ENCODE peak calls at places on chromosomes 13 and 19, in ten cellular contexts. One of them, this sample, is unnamed.
A peak's percentile ranks its signal among the peaks of the same experiment; 100 is the strongest.

GRCh38 chr19:28569132-28570114 is 643.5 kb downstream of the UQCRFS1 start:
- DNase-seq in HT-29: no peak
- DNase-seq in SHP77: no peak
- DNase-seq in NCI-H748 treated with DMSO at 0.1 percent for 48 hours: no peak
- DNase-seq in stimulated activated CD8-positive, alpha-beta memory T cell treated with anti-CD3 and anti-CD28 coated beads, Interleukin-7, amount 100 ng/mL, for 24 hours: no peak
- DNase-seq in stimulated activated CD4-positive, alpha-beta T cell treated with anti-CD3 and anti-CD28 coated beads, Interleukin-1b, Interleukin-23, amount 100 ng/mL, for 1 hour: no peak
- DNase-seq in ureter: no peak
- DNase-seq in activated CD4-positive, alpha-beta T cell treated with anti-CD3 and anti-CD28 coated beads, Interleukin-2, amount 10 ng/mL, durations not matched to agents 7 days and 5 days: no peak
- DNase-seq in A172: no peak
- DNase-seq in Daoy: no peak
- DNase-seq in this sample: peak; percentile 7

GRCh38 chr19:37361994-37362393 is 8.9 kb upstream of the ZNF527 start:
- DNase-seq in stimulated activated CD8-positive, alpha-beta memory T cell treated with anti-CD3 and anti-CD28 coated beads, Interleukin-7, amount 100 ng/mL, for 24 hours: no peak
- DNase-seq in stimulated activated CD4-positive, alpha-beta T cell treated with anti-CD3 and anti-CD28 coated beads, Interleukin-1b, Interleukin-23, amount 100 ng/mL, for 1 hour: no peak
- DNase-seq in HT-29: no peak
- DNase-seq in A172: peak; percentile 28
- DNase-seq in Daoy: no peak
- DNase-seq in ureter: no peak
- DNase-seq in activated CD4-positive, alpha-beta T cell treated with anti-CD3 and anti-CD28 coated beads, Interleukin-2, amount 10 ng/mL, durations not matched to agents 7 days and 5 days: no peak
- DNase-seq in NCI-H748 treated with DMSO at 0.1 percent for 48 hours: no peak
- DNase-seq in SHP77: no peak
- DNase-seq in this sample: no peak

GRCh38 chr19:47240996-47241918 is 10.3 kb upstream of the BBC3 start:
- DNase-seq in NCI-H748 treated with DMSO at 0.1 percent for 48 hours: peak; percentile 88
- DNase-seq in stimulated activated CD8-positive, alpha-beta memory T cell treated with anti-CD3 and anti-CD28 coated beads, Interleukin-7, amount 100 ng/mL, for 24 hours: peak; percentile 64
- DNase-seq in ureter: peak; percentile 83
- DNase-seq in SHP77: peak; percentile 70
- DNase-seq in HT-29: peak; percentile 92
- DNase-seq in stimulated activated CD4-positive, alpha-beta T cell treated with anti-CD3 and anti-CD28 coated beads, Interleukin-1b, Interleukin-23, amount 100 ng/mL, for 1 hour: peak; percentile 84
- DNase-seq in activated CD4-positive, alpha-beta T cell treated with anti-CD3 and anti-CD28 coated beads, Interleukin-2, amount 10 ng/mL, durations not matched to agents 7 days and 5 days: peak; percentile 89
- DNase-seq in Daoy: peak; percentile 85
- DNase-seq in A172: peak; percentile 68
- DNase-seq in this sample: no peak

GRCh38 chr13:65917731-65918130 is 1312.4 kb downstream of the PCDH9 start:
- DNase-seq in NCI-H748 treated with DMSO at 0.1 percent for 48 hours: no peak
- DNase-seq in stimulated activated CD4-positive, alpha-beta T cell treated with anti-CD3 and anti-CD28 coated beads, Interleukin-1b, Interleukin-23, amount 100 ng/mL, for 1 hour: no peak
- DNase-seq in stimulated activated CD8-positive, alpha-beta memory T cell treated with anti-CD3 and anti-CD28 coated beads, Interleukin-7, amount 100 ng/mL, for 24 hours: no peak
- DNase-seq in HT-29: no peak
- DNase-seq in activated CD4-positive, alpha-beta T cell treated with anti-CD3 and anti-CD28 coated beads, Interleukin-2, amount 10 ng/mL, durations not matched to agents 7 days and 5 days: no peak
- DNase-seq in A172: no peak
- DNase-seq in SHP77: no peak
- DNase-seq in Daoy: no peak
- DNase-seq in ureter: no peak
- DNase-seq in this sample: no peak

GRCh38 chr13:95710313-95710712 is 33.4 kb downstream of the DNAJC3 start:
- DNase-seq in activated CD4-positive, alpha-beta T cell treated with anti-CD3 and anti-CD28 coated beads, Interleukin-2, amount 10 ng/mL, durations not matched to agents 7 days and 5 days: no peak
- DNase-seq in stimulated activated CD4-positive, alpha-beta T cell treated with anti-CD3 and anti-CD28 coated beads, Interleukin-1b, Interleukin-23, amount 100 ng/mL, for 1 hour: no peak
- DNase-seq in NCI-H748 treated with DMSO at 0.1 percent for 48 hours: no peak
- DNase-seq in A172: peak; percentile 49
- DNase-seq in stimulated activated CD8-positive, alpha-beta memory T cell treated with anti-CD3 and anti-CD28 coated beads, Interleukin-7, amount 100 ng/mL, for 24 hours: no peak
- DNase-seq in SHP77: no peak
- DNase-seq in Daoy: peak; percentile 17
- DNase-seq in HT-29: no peak
- DNase-seq in ureter: no peak
- DNase-seq in this sample: no peak

GRCh38 chr19:32779082-32779481 is 59.5 kb downstream of the TDRD12 start:
- DNase-seq in A172: no peak
- DNase-seq in ureter: no peak
- DNase-seq in NCI-H748 treated with DMSO at 0.1 percent for 48 hours: no peak
- DNase-seq in SHP77: no peak
- DNase-seq in stimulated activated CD8-positive, alpha-beta memory T cell treated with anti-CD3 and anti-CD28 coated beads, Interleukin-7, amount 100 ng/mL, for 24 hours: no peak
- DNase-seq in stimulated activated CD4-positive, alpha-beta T cell treated with anti-CD3 and anti-CD28 coated beads, Interleukin-1b, Interleukin-23, amount 100 ng/mL, for 1 hour: no peak
- DNase-seq in Daoy: no peak
- DNase-seq in HT-29: no peak
- DNase-seq in activated CD4-positive, alpha-beta T cell treated with anti-CD3 and anti-CD28 coated beads, Interleukin-2, amount 10 ng/mL, durations not matched to agents 7 days and 5 days: no peak
- DNase-seq in this sample: no peak

GRCh38 chr19:48628486-48629296 is 8.5 kb downstream of the DBP start:
- DNase-seq in Daoy: no peak
- DNase-seq in SHP77: no peak
- DNase-seq in A172: no peak
- DNase-seq in ureter: peak; percentile 55
- DNase-seq in HT-29: no peak
- DNase-seq in stimulated activated CD8-positive, alpha-beta memory T cell treated with anti-CD3 and anti-CD28 coated beads, Interleukin-7, amount 100 ng/mL, for 24 hours: no peak
- DNase-seq in stimulated activated CD4-positive, alpha-beta T cell treated with anti-CD3 and anti-CD28 coated beads, Interleukin-1b, Interleukin-23, amount 100 ng/mL, for 1 hour: no peak
- DNase-seq in NCI-H748 treated with DMSO at 0.1 percent for 48 hours: no peak
- DNase-seq in activated CD4-positive, alpha-beta T cell treated with anti-CD3 and anti-CD28 coated beads, Interleukin-2, amount 10 ng/mL, durations not matched to agents 7 days and 5 days: no peak
- DNase-seq in this sample: no peak

GRCh38 chr19:37930416-37930815 is 23.4 kb downstream of the SIPA1L3 start:
- DNase-seq in NCI-H748 treated with DMSO at 0.1 percent for 48 hours: no peak
- DNase-seq in A172: no peak
- DNase-seq in Daoy: no peak
- DNase-seq in SHP77: no peak
- DNase-seq in activated CD4-positive, alpha-beta T cell treated with anti-CD3 and anti-CD28 coated beads, Interleukin-2, amount 10 ng/mL, durations not matched to agents 7 days and 5 days: no peak
- DNase-seq in HT-29: no peak
- DNase-seq in stimulated activated CD8-positive, alpha-beta memory T cell treated with anti-CD3 and anti-CD28 coated beads, Interleukin-7, amount 100 ng/mL, for 24 hours: no peak
- DNase-seq in stimulated activated CD4-positive, alpha-beta T cell treated with anti-CD3 and anti-CD28 coated beads, Interleukin-1b, Interleukin-23, amount 100 ng/mL, for 1 hour: no peak
- DNase-seq in ureter: no peak
- DNase-seq in this sample: no peak

GRCh38 chr19:49680473-49681351 is 3.6 kb downstream of the PRMT1 start:
- DNase-seq in activated CD4-positive, alpha-beta T cell treated with anti-CD3 and anti-CD28 coated beads, Interleukin-2, amount 10 ng/mL, durations not matched to agents 7 days and 5 days: peak; percentile 92
- DNase-seq in stimulated activated CD8-positive, alpha-beta memory T cell treated with anti-CD3 and anti-CD28 coated beads, Interleukin-7, amount 100 ng/mL, for 24 hours: peak; percentile 91
- DNase-seq in A172: peak; percentile 82
- DNase-seq in SHP77: peak; percentile 82
- DNase-seq in HT-29: peak; percentile 99
- DNase-seq in stimulated activated CD4-positive, alpha-beta T cell treated with anti-CD3 and anti-CD28 coated beads, Interleukin-1b, Interleukin-23, amount 100 ng/mL, for 1 hour: peak; percentile 97
- DNase-seq in NCI-H748 treated with DMSO at 0.1 percent for 48 hours: peak; percentile 91
- DNase-seq in ureter: peak; percentile 92
- DNase-seq in Daoy: peak; percentile 92
- DNase-seq in this sample: peak; percentile 88

GRCh38 chr19:54035215-54036178 is 28.2 kb downstream of the VSTM1 start:
- DNase-seq in NCI-H748 treated with DMSO at 0.1 percent for 48 hours: no peak
- DNase-seq in stimulated activated CD8-positive, alpha-beta memory T cell treated with anti-CD3 and anti-CD28 coated beads, Interleukin-7, amount 100 ng/mL, for 24 hours: no peak
- DNase-seq in ureter: no peak
- DNase-seq in A172: peak; percentile 96
- DNase-seq in SHP77: no peak
- DNase-seq in stimulated activated CD4-positive, alpha-beta T cell treated with anti-CD3 and anti-CD28 coated beads, Interleukin-1b, Interleukin-23, amount 100 ng/mL, for 1 hour: no peak
- DNase-seq in HT-29: no peak
- DNase-seq in activated CD4-positive, alpha-beta T cell treated with anti-CD3 and anti-CD28 coated beads, Interleukin-2, amount 10 ng/mL, durations not matched to agents 7 days and 5 days: no peak
- DNase-seq in Daoy: peak; percentile 89
- DNase-seq in this sample: no peak

GRCh38 chr13:52405767-52406494 is at the start of gene THSD1:
- DNase-seq in stimulated activated CD4-positive, alpha-beta T cell treated with anti-CD3 and anti-CD28 coated beads, Interleukin-1b, Interleukin-23, amount 100 ng/mL, for 1 hour: no peak
- DNase-seq in A172: peak; percentile 55
- DNase-seq in activated CD4-positive, alpha-beta T cell treated with anti-CD3 and anti-CD28 coated beads, Interleukin-2, amount 10 ng/mL, durations not matched to agents 7 days and 5 days: peak; percentile 14
- DNase-seq in HT-29: no peak
- DNase-seq in NCI-H748 treated with DMSO at 0.1 percent for 48 hours: no peak
- DNase-seq in stimulated activated CD8-positive, alpha-beta memory T cell treated with anti-CD3 and anti-CD28 coated beads, Interleukin-7, amount 100 ng/mL, for 24 hours: no peak
- DNase-seq in Daoy: peak; percentile 47
- DNase-seq in SHP77: peak; percentile 40
- DNase-seq in ureter: peak; percentile 58
- DNase-seq in this sample: no peak

This sample was measured in NCI-H1092 treated with DMSO at 0.1 percent for 48 hours.